ENCODE peak calls at places on chromosome 22, in six cellular contexts. F, O, S, R, M and V are unnamed samples.

GRCh38 chr22:47200273-47201051 is 438.0 kb downstream of the TBC1D22A start:
- DNase-seq in O (no peak), F (no peak), S (no peak), M (no peak), R (peak), V (peak)

GRCh38 chr22:32847067-32847491 is 45.6 kb downstream of the TIMP3 start:
- DNase-seq in S (no peak), O (peak), M (no peak), R (peak), F (peak), V (no peak)

GRCh38 chr22:37051629-37052385 is at the start of gene KCTD17:
- DNase-seq in S (peak), R (no peak), M (peak), F (peak), O (peak), V (no peak)

GRCh38 chr22:48091060-48091650 is 1328.7 kb downstream of the TBC1D22A start:
- DNase-seq in F (no peak), M (no peak), R (no peak), O (no peak), S (no peak), V (no peak)

GRCh38 chr22:43262990-43263644 is 76.2 kb upstream of the TTLL12 start:
- DNase-seq in S (peak), F (no peak), M (no peak), O (peak), R (no peak), V (no peak)

GRCh38 chr22:50564289-50564688 is 1.6 kb upstream of the SYCE3 start:
- DNase-seq in F (no peak), O (no peak), S (peak), M (no peak), R (no peak), V (no peak)

GRCh38 chr22:49800408-49801238 is 27.1 kb downstream of the BRD1 start:
- DNase-seq in O (no peak), F (no peak), S (no peak), M (no peak), R (no peak), V (no peak)

GRCh38 chr22:41487037-41487963 is 18.4 kb downstream of the ACO2 start:
- DNase-seq in R (no peak), F (no peak), M (no peak), O (no peak), S (no peak), V (no peak)

GRCh38 chr22:49535126-49535525 is 292.5 kb downstream of the BRD1 start:
- DNase-seq in F (no peak), M (no peak), R (no peak), O (no peak), S (no peak), V (no peak)

GRCh38 chr22:42889290-42889689 is 32.2 kb upstream of the ARFGAP3 start:
- DNase-seq in R (no peak), M (no peak), S (no peak), F (no peak), O (no peak), V (no peak)

GRCh38 chr22:50529416-50530279 is at the start of gene TYMP:
- DNase-seq in F (peak), O (peak), S (peak), R (peak), M (no peak), V (peak)

GRCh38 chr22:23020659-23021293 is 49.5 kb upstream of the GNAZ start:
- DNase-seq in M (no peak), O (no peak), S (no peak), F (no peak), R (no peak), V (no peak)

GRCh38 chr22:50192825-50193204 is 7.1 kb downstream of the TRABD start:
- DNase-seq in F (no peak), R (no peak), O (no peak), M (no peak), S (peak), V (no peak)

GRCh38 chr22:19717691-19718254 is 3.5 kb downstream of the SEPTIN5 start:
- DNase-seq in M (peak), O (peak), F (peak), S (peak), R (peak), V (no peak)
- H3K27ac ChIP-seq in M (no peak), O (peak), F (peak), S (peak), R (peak), V (no peak)

DNA sequence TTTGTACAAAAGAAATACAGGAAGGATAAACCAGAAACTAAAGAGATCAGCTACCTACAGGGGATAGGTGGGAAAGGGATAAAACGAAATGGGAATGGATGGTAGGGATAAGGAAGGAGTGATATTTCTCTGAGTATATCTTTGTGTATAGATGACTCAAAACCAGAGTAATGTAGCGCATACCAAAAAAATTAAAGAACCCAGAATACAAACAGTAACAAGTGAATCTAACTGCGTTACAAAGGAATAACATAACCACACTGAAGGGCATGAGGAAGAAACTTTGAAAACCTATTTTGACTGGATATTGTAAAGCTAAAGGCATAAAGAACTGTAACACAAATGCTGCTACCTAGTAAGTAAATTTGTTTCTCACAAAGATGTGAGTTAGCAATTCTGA is 37.9 kb downstream of the MAPK1 start:
- DNase-seq in S (no peak), O (no peak), F (no peak), M (no peak), R (no peak), V (no peak)
- H3K27ac ChIP-seq in S (no peak), O (peak), F (no peak), M (no peak), R (no peak), V (no peak)

GRCh38 chr22:30396871-30397655 is at the start of gene SEC14L2:
- DNase-seq in F (peak), O (peak), M (peak), S (peak), R (peak), V (no peak)
- H3K27ac ChIP-seq in F (peak), O (no peak), M (peak), S (peak), R (peak), V (peak)

DNA sequence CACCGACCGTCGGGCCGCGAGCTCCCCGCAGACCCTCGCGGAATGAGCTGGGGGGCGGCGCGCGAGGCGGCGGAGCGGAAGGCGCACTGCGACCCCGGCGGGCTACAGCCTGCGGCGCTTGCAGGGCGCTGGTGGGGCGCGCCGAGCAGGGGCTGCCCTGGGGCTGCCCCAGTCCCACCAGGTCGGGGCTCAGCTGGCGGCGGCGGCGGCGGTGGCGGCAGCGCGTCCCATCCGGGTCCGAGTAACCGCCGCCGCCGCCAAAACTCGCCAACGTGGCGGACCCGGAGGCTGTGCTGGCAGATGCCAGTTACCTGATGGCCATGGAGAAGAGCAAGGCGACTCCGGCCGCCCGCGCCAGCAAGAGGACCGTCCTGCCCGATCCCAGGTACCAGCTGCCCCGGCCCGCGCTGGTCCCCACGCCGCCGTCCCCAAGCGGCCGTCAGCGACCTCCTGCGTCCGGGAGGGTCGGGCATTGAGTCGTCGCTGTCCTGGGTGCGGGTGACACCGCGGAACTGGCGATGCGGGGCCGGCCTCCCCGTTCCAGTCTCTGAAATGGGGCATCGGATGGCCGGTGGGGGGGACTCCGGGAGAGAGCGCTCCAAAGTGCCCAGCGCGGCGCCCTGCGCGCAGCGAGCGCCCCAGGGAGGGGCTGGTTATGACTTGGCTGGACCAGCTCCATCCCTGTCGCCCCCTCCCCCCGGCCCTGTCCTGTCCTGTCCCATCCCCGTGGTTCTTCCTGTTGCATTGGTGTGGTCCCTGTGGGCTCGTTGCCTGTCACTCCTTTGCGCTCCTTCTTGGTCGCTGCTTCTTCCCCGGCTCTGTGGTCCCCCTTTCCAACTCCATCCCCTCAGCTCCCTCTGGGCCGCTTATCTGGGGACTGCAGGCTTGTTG is 63.5 kb downstream of the CRYBB2 start:
- DNase-seq in F (no peak), R (no peak), O (no peak), S (no peak), M (no peak), V (peak)
- H3K27ac ChIP-seq in F (no peak), R (no peak), O (no peak), S (no peak), M (no peak), V (no peak)

GRCh38 chr22:33922268-33922667 is 2.0 kb upstream of the LARGE1 start:
- DNase-seq in R (peak), M (peak), F (peak), S (peak), O (peak), V (no peak)
- H3K27ac ChIP-seq in R (peak), M (peak), F (peak), S (peak), O (peak), V (no peak)

DNA sequence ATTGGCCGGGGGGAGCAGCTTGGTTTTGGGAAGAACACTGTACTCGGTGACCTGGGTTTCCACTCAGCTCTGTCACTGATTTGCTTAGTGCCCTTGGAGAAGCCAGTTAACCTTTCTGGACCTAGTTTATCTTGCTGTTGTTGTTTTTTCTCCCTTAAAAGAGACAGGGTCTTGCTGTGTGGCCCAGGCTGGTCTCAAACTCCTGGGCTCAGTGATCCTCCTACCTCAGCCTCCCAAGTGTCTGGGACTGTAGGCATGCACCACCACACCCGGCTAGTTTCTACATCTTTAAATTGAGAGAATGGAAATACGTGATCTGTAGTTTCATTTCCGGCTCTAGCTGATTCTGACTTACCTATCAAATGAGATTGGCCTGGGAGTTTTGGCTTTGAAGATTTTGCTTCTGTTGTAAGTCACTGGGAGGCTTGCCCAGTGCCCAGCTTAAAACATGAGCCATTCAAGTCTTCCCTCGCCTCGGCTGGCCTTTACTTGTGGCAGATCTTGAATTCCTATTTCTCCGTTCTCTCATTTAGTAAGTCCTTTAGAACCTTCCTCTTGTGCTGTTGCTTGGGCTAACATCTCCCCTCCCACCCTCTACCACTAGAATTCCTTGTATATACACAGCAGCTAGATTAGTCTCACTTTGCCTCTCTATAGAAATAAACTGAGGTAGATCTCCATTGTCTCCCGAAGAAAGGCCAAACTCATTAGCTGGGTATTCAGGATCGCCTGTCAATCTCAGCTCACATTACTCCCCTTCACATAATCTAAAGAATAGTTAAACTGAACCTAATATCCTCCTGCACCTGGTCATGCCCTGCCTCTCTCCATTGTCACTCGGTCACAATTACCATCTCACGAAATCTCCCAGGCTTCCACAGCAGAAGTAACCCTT is 87.7 kb upstream of the SLC25A18 start:
- DNase-seq in M (no peak), R (no peak), O (no peak), F (no peak), S (no peak), V (no peak)
- H3K27ac ChIP-seq in M (no peak), R (no peak), O (no peak), F (no peak), S (no peak), V (no peak)

GRCh38 chr22:17258015-17258827 is 39.0 kb upstream of the ADA2 start:
- DNase-seq in R (peak), O (peak), M (no peak), S (peak), F (peak), V (no peak)

GRCh38 chr22:17260950-17261349 is 41.7 kb upstream of the ADA2 start:
- DNase-seq in S (no peak), O (no peak), F (no peak), R (no peak), M (no peak), V (no peak)

GRCh38 chr22:17257578-17257977 is 38.3 kb upstream of the ADA2 start:
- DNase-seq in R (no peak), F (no peak), S (no peak), M (no peak), O (no peak), V (no peak)

GRCh38 chr22:17262976-17263375 is 43.7 kb upstream of the ADA2 start:
- DNase-seq in M (no peak), O (no peak), F (no peak), S (no peak), R (no peak), V (no peak)

GRCh38 chr22:17260291-17260690 is 41.1 kb upstream of the ADA2 start:
- DNase-seq in R (no peak), M (no peak), S (no peak), F (no peak), O (no peak), V (no peak)
- H3K27ac ChIP-seq in R (no peak), M (no peak), S (no peak), F (no peak), O (no peak), V (no peak)

DNA sequence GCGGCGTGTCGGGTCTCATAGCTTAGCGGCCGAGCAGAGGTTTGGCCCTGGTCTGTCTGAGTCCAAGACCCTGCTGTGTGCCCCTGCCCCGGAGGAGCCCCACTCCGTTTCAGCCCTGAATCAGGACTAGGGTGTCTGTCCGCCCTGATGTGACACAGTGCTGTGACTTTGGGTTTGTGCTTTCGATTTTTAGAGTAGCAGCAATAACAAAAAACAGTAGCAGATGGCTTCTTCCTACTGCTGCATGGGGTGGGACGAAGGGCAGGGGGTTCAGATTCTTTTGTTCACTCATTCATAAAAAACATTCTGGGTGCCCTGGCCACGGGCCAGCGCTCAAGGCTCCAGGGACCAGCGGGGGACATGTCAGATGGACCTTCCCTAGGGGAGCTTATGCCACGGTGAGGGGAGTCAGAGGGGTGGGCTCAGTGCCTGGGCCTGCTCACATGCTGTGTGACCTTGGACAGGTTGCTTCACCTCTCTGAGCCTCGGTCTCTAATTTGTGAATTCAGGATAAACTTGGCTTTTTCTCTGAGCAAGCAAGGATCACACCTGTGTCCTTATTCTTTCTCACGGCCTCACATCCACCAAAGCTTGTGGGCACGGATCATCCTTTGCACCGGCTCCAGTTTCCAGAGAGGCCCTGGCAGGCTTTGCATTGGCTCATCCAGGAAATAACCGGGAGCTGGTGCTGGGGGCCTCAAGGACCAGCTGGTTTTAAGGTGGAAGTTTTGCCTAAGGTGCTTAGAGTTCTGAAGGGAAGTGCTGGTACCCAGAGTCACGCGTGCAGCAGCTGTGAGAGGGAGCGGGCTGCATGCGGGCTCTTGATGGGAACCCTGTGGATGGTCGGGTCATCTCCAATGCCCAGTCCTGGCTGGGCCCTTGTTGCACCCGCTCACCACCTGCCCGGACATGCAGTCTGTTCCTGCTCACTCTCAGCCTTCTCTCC is 24.4 kb upstream of the PRR5 start:
- DNase-seq in S (no peak), R (no peak), M (no peak), O (no peak), F (no peak), V (no peak)
- H3K27ac ChIP-seq in S (no peak), R (no peak), M (no peak), O (no peak), F (no peak), V (no peak)